ENCODE peak calls at places on chromosomes 2 and 18, in five cellular contexts. O is upper lobe of right lung; T is GM23338; L is GM04503; Y is stimulated activated CD4-positive, alpha-beta T cell treated with anti-CD3 and anti-CD28 coated beads, Interleukin-4, amount 100 ng/mL, for 1 hour. X is an unnamed sample.

GRCh38 chr18:21979759-21980158 is 189.6 kb upstream of the GATA6 start:
- DNase-seq in O (no peak), T (no peak), L (no peak), Y (no peak), X (no peak)

GRCh38 chr2:142270291-142270690 is 139.5 kb upstream of the LRP1B start:
- DNase-seq in O (no peak), T (no peak), L (no peak), Y (no peak), X (no peak)

GRCh38 chr2:230410861-230411464 is 5.0 kb upstream of the SP100 start:
- DNase-seq in O (no peak), T (peak), L (no peak), Y (no peak), X (no peak)

GRCh38 chr2:39902103-39902502 is 123.0 kb upstream of the THUMPD2 start:
- DNase-seq in O (no peak), T (no peak), L (peak), Y (no peak), X (peak)

GRCh38 chr2:213202006-213202405 is 50.6 kb upstream of the IKZF2 start:
- DNase-seq in O (no peak), T (no peak), L (no peak), Y (no peak), X (no peak)

GRCh38 chr2:95034221-95034620 is 8.7 kb downstream of the MAL start:
- DNase-seq in O (no peak), T (no peak), L (no peak), Y (no peak), X (no peak)

GRCh38 chr2:75595541-75596395 is 35.0 kb upstream of the EVA1A start:
- DNase-seq in O (no peak), T (no peak), L (peak), Y (no peak), X (peak)

GRCh38 chr18:40904295-40904694 is 1050.7 kb upstream of the PIK3C3 start:
- DNase-seq in O (no peak), T (no peak), L (no peak), Y (no peak), X (no peak)

GRCh38 chr2:196586511-196586991 is 53.0 kb upstream of the CCDC150 start:
- DNase-seq in O (no peak), T (no peak), L (peak), Y (no peak), X (peak)

GRCh38 chr2:230909841-230910545 is 15.0 kb downstream of the GPR55 start:
- DNase-seq in O (peak), T (no peak), L (no peak), Y (no peak), X (no peak)

GRCh38 chr2:140997997-140998396 is 1132.8 kb downstream of the LRP1B start:
- DNase-seq in O (no peak), T (no peak), L (no peak), Y (no peak), X (no peak)

GRCh38 chr18:74064510-74064909 is 83.1 kb downstream of the FBXO15 start:
- DNase-seq in O (no peak), T (no peak), L (no peak), Y (peak), X (no peak)

GRCh38 chr2:100800910-100801309 is 19.0 kb upstream of the NPAS2 start:
- DNase-seq in O (no peak), T (no peak), L (no peak), Y (no peak), X (no peak)

GRCh38 chr2:41937921-41938708 is 109.7 kb upstream of the PKDCC start:
- DNase-seq in O (no peak), T (peak), L (no peak), Y (no peak), X (no peak)

GRCh38 chr2:108579631-108580030 is 45.4 kb downstream of the LIMS1 start:
- DNase-seq in O (no peak), T (no peak), L (no peak), Y (no peak), X (no peak)

GRCh38 chr2:26196683-26197418 is 24.0 kb downstream of the GAREM2 start:
- DNase-seq in O (no peak), T (no peak), L (no peak), Y (no peak), X (no peak)

GRCh38 chr2:75284345-75284744 is 85.0 kb upstream of the TACR1 start:
- DNase-seq in O (no peak), T (no peak), L (no peak), Y (no peak), X (no peak)

GRCh38 chr2:8546319-8547283 is 135.3 kb upstream of the ID2 start:
- DNase-seq in O (peak), T (no peak), L (no peak), Y (no peak), X (no peak)

GRCh38 chr2:149579972-149580882 is 7.3 kb downstream of the MMADHC start:
- DNase-seq in O (no peak), T (no peak), L (no peak), Y (no peak), X (no peak)

GRCh38 chr2:200592414-200593075 is 6.7 kb downstream of the AOX1 start:
- DNase-seq in O (no peak), T (peak), L (no peak), Y (no peak), X (no peak)

GRCh38 chr2:106098081-106098480 is 96.0 kb downstream of the UXS1 start:
- DNase-seq in O (no peak), T (peak), L (no peak), Y (peak), X (no peak)

GRCh38 chr2:85393836-85394235 is 16.3 kb downstream of the CAPG start:
- DNase-seq in O (peak), T (no peak), L (no peak), Y (no peak), X (peak)

GRCh38 chr18:68114989-68115388 is 598.5 kb upstream of the DSEL start:
- DNase-seq in O (no peak), T (no peak), L (no peak), Y (no peak), X (no peak)

X was measured in AG20443.